ENCODE peak calls at places on chromosomes 13 and 19, in eight cellular contexts. G, P, O, Z, Y, S, F and X are unnamed samples.

GRCh38 chr13:46668302-46668720 is 115.3 kb downstream of the LRCH1 start:
- DNase-seq in G (no peak), P (peak), O (no peak), Z (peak), Y (no peak), S (no peak), F (no peak), X (no peak)

GRCh38 chr19:42487025-42487797 is 41.1 kb downstream of the CEACAM1 start:
- DNase-seq in G (no peak), P (no peak), O (no peak), Z (no peak), Y (no peak), S (no peak), F (no peak), X (no peak)

GRCh38 chr13:37138169-37138568 is 32.7 kb upstream of the CSNK1A1L start:
- DNase-seq in G (no peak), P (no peak), O (no peak), Z (peak), Y (no peak), S (no peak), F (no peak), X (no peak)

GRCh38 chr19:2033115-2033824 is 17.8 kb upstream of the BTBD2 start:
- DNase-seq in G (no peak), P (no peak), O (no peak), Z (no peak), Y (no peak), S (no peak), F (no peak), X (no peak)

GRCh38 chr19:28669804-28670203 is 543.1 kb downstream of the UQCRFS1 start:
- DNase-seq in G (no peak), P (no peak), O (no peak), Z (no peak), Y (no peak), S (no peak), F (no peak), X (no peak)

GRCh38 chr13:49772828-49773227 is 19.7 kb downstream of the KPNA3 start:
- DNase-seq in G (no peak), P (no peak), O (no peak), Z (no peak), Y (no peak), S (no peak), F (no peak), X (no peak)

GRCh38 chr19:43699506-43700367 is 16.1 kb upstream of the IRGC start:
- DNase-seq in G (no peak), P (no peak), O (no peak), Z (peak), Y (peak), S (peak), F (peak), X (no peak)

GRCh38 chr19:47603706-47604310 is 5.1 kb upstream of the BICRA start:
- DNase-seq in G (no peak), P (no peak), O (peak), Z (peak), Y (no peak), S (no peak), F (no peak), X (no peak)

GRCh38 chr13:92224052-92224821 is 825.8 kb downstream of the GPC5 start:
- DNase-seq in G (no peak), P (no peak), O (peak), Z (no peak), Y (no peak), S (no peak), F (no peak), X (no peak)

GRCh38 chr13:79231887-79232286 is 174.2 kb downstream of the RBM26 start:
- DNase-seq in G (no peak), P (no peak), O (no peak), Z (no peak), Y (no peak), S (no peak), F (no peak), X (no peak)

GRCh38 chr19:17541184-17541759 is 14.2 kb upstream of the COLGALT1 start:
- DNase-seq in G (no peak), P (no peak), O (no peak), Z (no peak), Y (no peak), S (no peak), F (no peak), X (no peak)

GRCh38 chr19:17540174-17540573 is 15.3 kb upstream of the COLGALT1 start:
- DNase-seq in G (no peak), P (no peak), O (no peak), Z (no peak), Y (no peak), S (no peak), F (no peak), X (no peak)

GRCh38 chr19:17538684-17539287 is 16.7 kb upstream of the COLGALT1 start:
- DNase-seq in G (no peak), P (no peak), O (peak), Z (no peak), Y (no peak), S (no peak), F (no peak), X (no peak)

GRCh38 chr19:17542042-17542441 is 13.4 kb upstream of the COLGALT1 start:
- DNase-seq in G (no peak), P (no peak), O (no peak), Z (no peak), Y (no peak), S (no peak), F (no peak), X (no peak)

GRCh38 chr19:17539288-17540117 is 15.9 kb upstream of the COLGALT1 start:
- DNase-seq in G (peak), P (no peak), O (peak), Z (peak), Y (peak), S (peak), F (peak), X (peak)
- TF ChIP-seq CTCF in G (no peak), P (peak), O (no peak), Z (peak), Y (peak), S (peak), F (peak), X (no peak)

GRCh38 chr19:19495614-19496603 is 19.4 kb downstream of the TSSK6 start:
- DNase-seq in G (no peak), P (no peak), O (no peak), Z (no peak), Y (no peak), S (no peak), F (no peak), X (no peak)

GRCh38 chr19:19490247-19490968 is 24.9 kb downstream of the TSSK6 start:
- DNase-seq in G (peak), P (peak), O (peak), Z (peak), Y (peak), S (peak), F (peak), X (peak)

GRCh38 chr19:19492026-19492610 is 23.2 kb downstream of the TSSK6 start:
- DNase-seq in G (no peak), P (no peak), O (no peak), Z (no peak), Y (no peak), S (no peak), F (no peak), X (no peak)

GRCh38 chr19:19491321-19492025 is 23.9 kb downstream of the TSSK6 start:
- DNase-seq in G (no peak), P (no peak), O (no peak), Z (no peak), Y (no peak), S (no peak), F (no peak), X (no peak)

DNA sequence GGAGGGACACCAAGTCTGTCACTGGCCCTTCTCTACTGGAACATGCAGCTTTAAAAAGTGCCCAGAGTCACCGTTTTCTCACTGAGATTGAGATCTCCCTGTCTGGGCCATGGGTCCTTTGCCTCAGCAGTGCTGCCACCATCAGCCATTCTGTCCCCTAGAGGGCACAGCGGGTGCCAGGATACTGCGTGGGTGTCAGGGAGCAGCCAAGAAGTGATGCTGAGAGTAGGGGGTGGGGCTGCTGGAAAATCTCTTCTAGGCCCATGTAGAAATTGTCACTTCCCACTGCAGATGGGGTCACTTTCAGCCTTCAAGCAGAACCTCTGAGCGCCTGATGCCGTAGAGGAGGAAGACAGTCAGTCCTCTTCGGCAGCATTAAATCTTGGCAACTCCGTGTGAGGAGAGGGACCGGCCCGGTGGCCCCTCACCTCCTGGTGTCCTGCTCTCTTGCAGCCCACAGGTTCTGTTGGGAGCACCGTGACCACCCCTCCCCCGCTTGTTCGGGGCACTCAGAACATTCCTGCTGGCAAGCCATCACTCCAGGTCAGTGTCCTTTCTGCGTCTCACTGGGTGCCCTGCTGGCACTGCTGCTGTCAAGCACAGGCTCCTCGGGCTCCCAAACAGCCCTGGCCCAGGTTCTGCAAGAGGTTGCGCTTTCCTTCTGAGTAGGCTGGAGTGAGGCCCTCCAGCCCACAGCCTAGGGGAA is 21.4 kb downstream of the TSSK6 start:
- DNase-seq in G (no peak), P (no peak), O (no peak), Z (peak), Y (no peak), S (no peak), F (no peak), X (no peak)
- TF ChIP-seq CTCF in G (no peak), P (no peak), O (no peak), Z (peak), Y (no peak), S (no peak), F (no peak), X (no peak)

GRCh38 chr13:44352202-44352601 is 21.4 kb upstream of the SERP2 start:
- DNase-seq in G (no peak), P (no peak), O (no peak), Z (no peak), Y (no peak), S (no peak), F (no peak), X (no peak)
- TF ChIP-seq CTCF in G (no peak), P (no peak), O (no peak), Z (no peak), Y (no peak), S (no peak), F (no peak), X (no peak)

GRCh38 chr13:113001251-113002140 is 32.5 kb downstream of the MCF2L start:
- DNase-seq in G (peak), P (no peak), O (no peak), Z (peak), Y (peak), S (peak), F (peak), X (peak)
- TF ChIP-seq CTCF in G (no peak), P (no peak), O (no peak), Z (no peak), Y (no peak), S (no peak), F (no peak), X (no peak)

DNA sequence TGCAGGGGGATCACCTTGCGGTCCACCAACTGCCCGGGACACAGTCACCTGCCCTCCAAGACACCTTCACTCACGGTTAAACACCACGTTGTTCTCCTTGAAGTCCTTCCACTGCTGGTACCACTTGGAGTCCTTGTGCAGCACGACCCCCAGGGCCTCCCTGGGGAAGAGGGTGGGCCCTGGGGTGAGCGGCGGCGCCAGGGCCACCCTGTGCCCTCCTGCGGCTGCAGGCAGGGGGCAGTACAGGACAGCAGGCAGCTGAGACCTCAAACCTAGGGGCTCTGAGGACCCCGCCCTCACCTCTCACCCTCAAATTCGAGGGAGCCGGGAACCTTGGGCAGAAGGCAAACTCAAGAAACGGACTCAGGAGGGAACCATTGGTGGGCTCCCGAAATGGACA is 7.5 kb upstream of the CTXN1 start:
- DNase-seq in G (no peak), P (no peak), O (no peak), Z (no peak), Y (no peak), S (peak), F (no peak), X (no peak)
- TF ChIP-seq CTCF in G (no peak), P (peak), O (peak), Z (peak), Y (peak), S (peak), F (peak), X (peak)

GRCh38 chr13:97849305-97849704 is 104.2 kb upstream of the IPO5 start:
- DNase-seq in G (no peak), P (no peak), O (peak), Z (peak), Y (no peak), S (peak), F (no peak), X (no peak)
- TF ChIP-seq CTCF in G (no peak), P (peak), O (peak), Z (peak), Y (peak), S (peak), F (no peak), X (peak)

DNA sequence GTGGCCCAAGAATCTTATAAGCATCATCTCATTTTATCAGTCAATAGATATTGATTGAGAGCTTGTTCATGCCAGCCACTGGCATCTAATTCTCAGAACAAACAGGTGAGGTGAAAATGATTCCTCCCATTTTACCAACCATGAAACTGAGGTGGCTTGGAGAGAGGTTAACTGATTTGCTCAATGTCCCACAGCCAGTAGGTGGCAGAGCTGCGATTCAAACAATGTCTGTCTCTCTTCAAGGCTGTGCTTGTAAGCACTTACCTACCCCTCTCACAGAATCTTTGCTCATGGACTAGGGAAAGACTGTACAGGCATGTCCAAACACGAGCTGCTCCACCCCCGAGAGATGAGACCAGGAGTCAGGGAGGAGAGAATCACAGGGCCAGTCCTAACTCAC is 21.5 kb upstream of the GSX1 start:
- DNase-seq in G (peak), P (no peak), O (peak), Z (peak), Y (no peak), S (peak), F (no peak), X (no peak)
- TF ChIP-seq CTCF in G (peak), P (peak), O (peak), Z (peak), Y (peak), S (peak), F (peak), X (peak)

GRCh38 chr19:11656535-11656934 is 59.3 kb downstream of the ZNF627 start:
- DNase-seq in G (no peak), P (no peak), O (no peak), Z (no peak), Y (no peak), S (no peak), F (no peak), X (no peak)

GRCh38 chr19:11657307-11657706 is 60.0 kb downstream of the ZNF627 start:
- DNase-seq in G (no peak), P (no peak), O (no peak), Z (no peak), Y (no peak), S (no peak), F (no peak), X (no peak)

GRCh38 chr19:11662278-11662677 is 65.0 kb downstream of the ZNF627 start:
- DNase-seq in G (no peak), P (no peak), O (no peak), Z (no peak), Y (no peak), S (no peak), F (peak), X (no peak)

GRCh38 chr19:11658954-11659353 is 61.7 kb downstream of the ZNF627 start:
- DNase-seq in G (no peak), P (no peak), O (no peak), Z (no peak), Y (no peak), S (no peak), F (no peak), X (no peak)

GRCh38 chr19:11659612-11660011 is 62.3 kb downstream of the ZNF627 start:
- DNase-seq in G (no peak), P (no peak), O (peak), Z (no peak), Y (no peak), S (peak), F (no peak), X (no peak)
- TF ChIP-seq CTCF in G (no peak), P (peak), O (peak), Z (peak), Y (peak), S (peak), F (peak), X (peak)

DNA sequence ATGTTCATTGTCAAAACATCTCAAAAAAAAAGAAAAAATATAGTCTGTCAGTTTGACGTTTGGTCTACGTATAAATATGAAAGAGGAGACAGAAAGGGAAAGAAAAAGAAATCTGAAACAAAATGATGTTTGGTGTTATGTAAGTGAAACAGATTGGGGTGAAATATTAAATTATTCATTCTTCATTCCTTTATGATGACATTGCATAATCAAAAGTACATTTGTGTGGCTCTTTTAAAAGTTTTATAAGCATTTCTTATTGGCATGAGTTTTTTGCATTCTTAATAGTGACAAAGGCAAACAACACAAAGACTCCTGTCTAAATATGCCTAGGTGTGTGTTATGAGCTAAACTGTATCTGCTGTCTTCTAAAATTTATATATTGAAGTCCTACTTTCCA is 232.6 kb downstream of the EFNB2 start:
- DNase-seq in G (no peak), P (no peak), O (no peak), Z (no peak), Y (no peak), S (no peak), F (no peak), X (no peak)
- TF ChIP-seq CTCF in G (no peak), P (no peak), O (no peak), Z (no peak), Y (no peak), S (no peak), F (no peak), X (no peak)

GRCh38 chr13:72808917-72809500 is 27.1 kb downstream of the PIBF1 start:
- DNase-seq in G (no peak), P (no peak), O (peak), Z (peak), Y (no peak), S (peak), F (no peak), X (no peak)
- TF ChIP-seq CTCF in G (peak), P (no peak), O (peak), Z (peak), Y (peak), S (peak), F (peak), X (peak)